ENCODE peak calls at places on chromosomes 7 and 10, in six cellular contexts. One of them, this sample, is unnamed.

GRCh38 chr7:139699640-139700504 is 77.9 kb downstream of the HIPK2 start:
- DNase-seq in GM23248: no peak
- DNase-seq in CD8-positive, alpha-beta T cell: no peak
- DNase-seq in heart left ventricle: no peak
- DNase-seq in BE2C: no peak
- DNase-seq in aorta: no peak
- DNase-seq in this sample: no peak

GRCh38 chr10:131946321-131946751 is 35.4 kb downstream of the BNIP3 start:
- DNase-seq in GM23248: peak; percentile 67
- DNase-seq in CD8-positive, alpha-beta T cell: no peak
- DNase-seq in heart left ventricle: no peak
- DNase-seq in BE2C: no peak
- DNase-seq in aorta: no peak
- DNase-seq in this sample: no peak

GRCh38 chr10:131874991-131875451 is 25.8 kb upstream of the PPP2R2D start:
- DNase-seq in GM23248: peak; percentile 89
- DNase-seq in CD8-positive, alpha-beta T cell: no peak
- DNase-seq in heart left ventricle: peak; percentile 76
- DNase-seq in BE2C: peak; percentile 76
- DNase-seq in aorta: peak; percentile 75
- DNase-seq in this sample: peak; percentile 75

GRCh38 chr7:83355143-83355542 is 192.5 kb upstream of the PCLO start:
- DNase-seq in GM23248: peak; percentile 10
- DNase-seq in CD8-positive, alpha-beta T cell: no peak
- DNase-seq in heart left ventricle: no peak
- DNase-seq in BE2C: no peak
- DNase-seq in aorta: no peak
- DNase-seq in this sample: no peak

GRCh38 chr7:141593134-141593533 is 41.9 kb downstream of the AGK start:
- DNase-seq in GM23248: peak; percentile 74
- DNase-seq in CD8-positive, alpha-beta T cell: no peak
- DNase-seq in heart left ventricle: no peak
- DNase-seq in BE2C: peak; percentile 34
- DNase-seq in aorta: no peak
- DNase-seq in this sample: no peak

GRCh38 chr7:122886357-122887081 is at the start of gene CADPS2:
- DNase-seq in GM23248: peak; percentile 81
- DNase-seq in CD8-positive, alpha-beta T cell: no peak
- DNase-seq in heart left ventricle: peak; percentile 88
- DNase-seq in BE2C: peak; percentile 53
- DNase-seq in aorta: peak; percentile 86
- DNase-seq in this sample: no peak

GRCh38 chr10:100970914-100971811 is 1.9 kb downstream of the SEMA4G start:
- DNase-seq in GM23248: no peak
- DNase-seq in CD8-positive, alpha-beta T cell: no peak
- DNase-seq in heart left ventricle: no peak
- DNase-seq in BE2C: no peak
- DNase-seq in aorta: no peak
- DNase-seq in this sample: no peak

GRCh38 chr10:29830526-29831512 is 196.0 kb upstream of the SVIL start:
- DNase-seq in GM23248: no peak
- DNase-seq in CD8-positive, alpha-beta T cell: no peak
- DNase-seq in heart left ventricle: no peak
- DNase-seq in BE2C: no peak
- DNase-seq in aorta: no peak
- DNase-seq in this sample: no peak

GRCh38 chr10:118754132-118754555 is 626 bp downstream of the CACUL1 start:
- DNase-seq in GM23248: peak; percentile 63
- DNase-seq in CD8-positive, alpha-beta T cell: peak; percentile 5
- DNase-seq in heart left ventricle: peak; percentile 40
- DNase-seq in BE2C: peak; percentile 52
- DNase-seq in aorta: peak; percentile 62
- DNase-seq in this sample: peak; percentile 61

GRCh38 chr10:100470367-100470766 is 7.6 kb downstream of the WNT8B start:
- DNase-seq in GM23248: peak; percentile 55
- DNase-seq in CD8-positive, alpha-beta T cell: no peak
- DNase-seq in heart left ventricle: no peak
- DNase-seq in BE2C: no peak
- DNase-seq in aorta: no peak
- DNase-seq in this sample: peak; percentile 57

GRCh38 chr10:11125004-11125403 is 107.3 kb downstream of the CELF2 start:
- DNase-seq in GM23248: no peak
- DNase-seq in CD8-positive, alpha-beta T cell: no peak
- DNase-seq in heart left ventricle: no peak
- DNase-seq in BE2C: no peak
- DNase-seq in aorta: no peak
- DNase-seq in this sample: no peak

GRCh38 chr10:35268323-35268722 is 68.0 kb upstream of the CCNY start:
- DNase-seq in GM23248: no peak
- DNase-seq in CD8-positive, alpha-beta T cell: no peak
- DNase-seq in heart left ventricle: no peak
- DNase-seq in BE2C: no peak
- DNase-seq in aorta: no peak
- DNase-seq in this sample: no peak

GRCh38 chr10:56973766-56974165 is 612.7 kb upstream of the ZWINT start:
- DNase-seq in GM23248: no peak
- DNase-seq in CD8-positive, alpha-beta T cell: no peak
- DNase-seq in heart left ventricle: no peak
- DNase-seq in BE2C: no peak
- DNase-seq in aorta: no peak
- DNase-seq in this sample: no peak

GRCh38 chr7:48113270-48113669 is 24.2 kb downstream of the UPP1 start:
- DNase-seq in GM23248: no peak
- DNase-seq in CD8-positive, alpha-beta T cell: no peak
- DNase-seq in heart left ventricle: no peak
- DNase-seq in BE2C: no peak
- DNase-seq in aorta: no peak
- DNase-seq in this sample: no peak

GRCh38 chr10:84194424-84195043 is at the start of gene CDHR1:
- DNase-seq in GM23248: peak; percentile 50
- DNase-seq in CD8-positive, alpha-beta T cell: peak; percentile 12
- DNase-seq in heart left ventricle: no peak
- DNase-seq in BE2C: peak; percentile 55
- DNase-seq in aorta: no peak
- DNase-seq in this sample: no peak

GRCh38 chr10:64096941-64097340 is 575.7 kb downstream of the REEP3 start:
- DNase-seq in GM23248: no peak
- DNase-seq in CD8-positive, alpha-beta T cell: no peak
- DNase-seq in heart left ventricle: no peak
- DNase-seq in BE2C: no peak
- DNase-seq in aorta: no peak
- DNase-seq in this sample: no peak

GRCh38 chr10:60937784-60938654 is 6.0 kb downstream of the RHOBTB1 start:
- DNase-seq in GM23248: peak; percentile 69
- DNase-seq in CD8-positive, alpha-beta T cell: no peak
- DNase-seq in heart left ventricle: no peak
- DNase-seq in BE2C: no peak
- DNase-seq in aorta: no peak
- DNase-seq in this sample: no peak

GRCh38 chr10:48976208-48976607 is 36.6 kb upstream of the LRRC18 start:
- DNase-seq in GM23248: peak; percentile 37
- DNase-seq in CD8-positive, alpha-beta T cell: no peak
- DNase-seq in heart left ventricle: no peak
- DNase-seq in BE2C: peak; percentile 20
- DNase-seq in aorta: no peak
- DNase-seq in this sample: peak; percentile 64

GRCh38 chr7:134729895-134730294 is 49.5 kb upstream of the CALD1 start:
- DNase-seq in GM23248: no peak
- DNase-seq in CD8-positive, alpha-beta T cell: no peak
- DNase-seq in heart left ventricle: no peak
- DNase-seq in BE2C: no peak
- DNase-seq in aorta: no peak
- DNase-seq in this sample: no peak

GRCh38 chr10:113268186-113268585 is 284.7 kb upstream of the HABP2 start:
- DNase-seq in GM23248: peak; percentile 80
- DNase-seq in CD8-positive, alpha-beta T cell: no peak
- DNase-seq in heart left ventricle: no peak
- DNase-seq in BE2C: no peak
- DNase-seq in aorta: no peak
- DNase-seq in this sample: no peak

GRCh38 chr7:157683251-157684156 is 346.7 kb downstream of the DNAJB6 start:
- DNase-seq in GM23248: no peak
- DNase-seq in CD8-positive, alpha-beta T cell: no peak
- DNase-seq in heart left ventricle: no peak
- DNase-seq in BE2C: no peak
- DNase-seq in aorta: no peak
- DNase-seq in this sample: no peak

GRCh38 chr7:157685430-157686284 is 348.9 kb downstream of the DNAJB6 start:
- DNase-seq in GM23248: no peak
- DNase-seq in CD8-positive, alpha-beta T cell: no peak
- DNase-seq in heart left ventricle: no peak
- DNase-seq in BE2C: no peak
- DNase-seq in aorta: no peak
- DNase-seq in this sample: no peak

GRCh38 chr7:157682946-157683239 is 346.1 kb downstream of the DNAJB6 start:
- DNase-seq in GM23248: no peak
- DNase-seq in CD8-positive, alpha-beta T cell: no peak
- DNase-seq in heart left ventricle: no peak
- DNase-seq in BE2C: no peak
- DNase-seq in aorta: no peak
- DNase-seq in this sample: no peak

GRCh38 chr7:157684596-157685429 is 348.0 kb downstream of the DNAJB6 start:
- DNase-seq in GM23248: no peak
- DNase-seq in CD8-positive, alpha-beta T cell: no peak
- DNase-seq in heart left ventricle: no peak
- DNase-seq in BE2C: no peak
- DNase-seq in aorta: no peak
- DNase-seq in this sample: no peak

DNA sequence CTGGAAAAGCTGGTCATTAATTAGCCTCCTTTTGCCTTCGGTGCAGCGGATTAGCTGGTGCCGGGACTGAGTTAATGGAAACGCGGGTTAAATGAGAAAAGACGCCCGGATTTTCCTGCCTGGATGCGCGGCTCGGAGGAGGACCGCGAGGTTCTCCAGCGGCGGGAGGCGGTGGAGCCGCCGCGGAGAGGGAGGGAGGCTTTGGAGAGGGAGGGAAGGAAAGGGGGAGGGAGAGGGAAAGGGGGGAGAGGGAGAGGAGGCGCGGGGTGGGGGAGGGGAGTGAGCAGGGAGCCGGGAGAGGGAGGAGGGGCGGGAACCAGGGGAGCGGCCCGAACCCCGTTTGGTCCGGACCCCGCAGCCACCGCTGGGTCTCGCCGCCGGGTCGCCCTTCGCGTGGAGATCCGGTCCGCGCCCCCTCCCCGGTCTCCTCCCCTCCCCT is 347.4 kb downstream of the DNAJB6 start:
- DNase-seq in GM23248: no peak
- DNase-seq in CD8-positive, alpha-beta T cell: no peak
- DNase-seq in heart left ventricle: no peak
- DNase-seq in BE2C: no peak
- DNase-seq in aorta: no peak
- DNase-seq in this sample: no peak
- H3K4me3 ChIP-seq in GM23248: no peak overlapping the region
- H3K4me3 ChIP-seq in CD8-positive, alpha-beta T cell: no peak overlapping the region
- H3K4me3 ChIP-seq in heart left ventricle: peak overlapping the region; percentile 16
- H3K4me3 ChIP-seq in BE2C: no peak overlapping the region
- H3K4me3 ChIP-seq in aorta: no peak overlapping the region
- H3K4me3 ChIP-seq in this sample: no peak overlapping the region

DNA sequence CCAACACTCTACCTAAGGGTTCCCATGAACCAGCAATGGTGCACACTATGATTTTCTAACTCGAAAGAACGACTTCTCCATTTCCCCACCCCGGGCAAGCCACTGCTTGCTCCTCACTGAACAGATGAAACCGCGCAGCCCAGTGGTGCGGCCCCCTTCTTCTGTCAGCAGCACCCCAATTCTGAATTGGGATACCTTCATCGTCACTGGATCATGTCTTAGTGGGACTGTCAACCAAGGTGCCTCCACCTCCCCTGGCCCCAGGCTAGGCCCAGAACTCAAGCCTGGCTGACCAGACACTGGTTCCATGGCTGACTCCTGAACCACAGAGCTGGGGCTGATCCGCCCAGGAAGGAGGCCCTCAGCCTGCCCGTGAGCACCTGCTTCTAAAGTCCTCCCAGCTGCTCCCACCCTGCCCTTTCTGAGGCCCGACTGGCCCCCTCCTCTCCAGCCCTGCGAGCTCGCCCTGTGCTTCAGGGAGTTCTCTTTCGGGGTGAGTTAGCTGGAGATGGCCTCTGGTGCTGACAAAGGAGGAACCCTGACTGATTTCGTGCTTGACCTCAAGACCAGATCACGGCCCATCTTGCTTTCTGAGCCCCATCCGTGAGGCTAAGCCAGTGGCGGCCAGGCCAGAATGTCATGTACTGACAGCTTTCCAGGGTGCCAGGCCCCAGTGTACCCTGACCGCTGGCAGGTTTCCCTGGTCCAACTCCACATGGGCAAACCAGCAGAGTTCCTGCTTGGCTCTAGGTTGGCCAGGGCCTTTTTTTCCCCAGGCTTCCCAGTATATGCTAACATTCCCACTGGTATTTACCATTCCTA is 44.5 kb downstream of the FAM53B start:
- DNase-seq in GM23248: no peak
- DNase-seq in CD8-positive, alpha-beta T cell: no peak
- DNase-seq in heart left ventricle: peak; percentile 77
- DNase-seq in BE2C: no peak
- DNase-seq in aorta: peak; percentile 46
- DNase-seq in this sample: no peak
- H3K4me1 ChIP-seq in GM23248: no peaks in the 10 kb centered on the region
- H3K4me1 ChIP-seq in CD8-positive, alpha-beta T cell: peaks cover 92% of the 10 kb centered on the region
- H3K4me1 ChIP-seq in heart left ventricle: peaks cover 81% of the 10 kb centered on the region
- H3K4me1 ChIP-seq in BE2C: no peaks in the 10 kb centered on the region
- H3K4me1 ChIP-seq in aorta: peaks cover 4% of the 10 kb centered on the region
- H3K4me1 ChIP-seq in this sample: no peaks in the 10 kb centered on the region

DNA sequence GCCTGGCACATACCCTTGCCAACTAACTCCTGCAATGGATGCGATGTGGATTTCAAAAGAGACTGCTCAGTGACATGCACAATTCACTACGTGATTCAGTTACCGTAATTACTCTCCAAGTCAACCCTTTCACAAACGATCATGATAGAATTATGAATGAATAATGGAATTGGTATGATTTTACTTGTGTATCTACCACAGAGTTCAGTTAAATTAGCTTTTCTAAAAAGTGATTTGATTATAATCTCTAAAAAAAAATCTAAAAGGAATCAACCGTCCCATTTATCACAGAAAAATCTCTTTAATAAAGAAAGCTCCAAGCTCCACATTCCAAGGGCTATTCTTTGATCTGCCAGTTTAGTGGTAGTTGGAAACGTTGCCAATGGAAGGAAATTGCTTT is 30.4 kb upstream of the RSU1 start:
- DNase-seq in GM23248: peak; percentile 87
- DNase-seq in CD8-positive, alpha-beta T cell: no peak
- DNase-seq in heart left ventricle: no peak
- DNase-seq in BE2C: no peak
- DNase-seq in aorta: no peak
- DNase-seq in this sample: no peak
- H3K4me3 ChIP-seq in GM23248: peak overlapping the region; percentile 29
- H3K4me3 ChIP-seq in CD8-positive, alpha-beta T cell: no peak overlapping the region
- H3K4me3 ChIP-seq in heart left ventricle: no peak overlapping the region
- H3K4me3 ChIP-seq in BE2C: no peak overlapping the region
- H3K4me3 ChIP-seq in aorta: no peak overlapping the region
- H3K4me3 ChIP-seq in this sample: no peak overlapping the region

DNA sequence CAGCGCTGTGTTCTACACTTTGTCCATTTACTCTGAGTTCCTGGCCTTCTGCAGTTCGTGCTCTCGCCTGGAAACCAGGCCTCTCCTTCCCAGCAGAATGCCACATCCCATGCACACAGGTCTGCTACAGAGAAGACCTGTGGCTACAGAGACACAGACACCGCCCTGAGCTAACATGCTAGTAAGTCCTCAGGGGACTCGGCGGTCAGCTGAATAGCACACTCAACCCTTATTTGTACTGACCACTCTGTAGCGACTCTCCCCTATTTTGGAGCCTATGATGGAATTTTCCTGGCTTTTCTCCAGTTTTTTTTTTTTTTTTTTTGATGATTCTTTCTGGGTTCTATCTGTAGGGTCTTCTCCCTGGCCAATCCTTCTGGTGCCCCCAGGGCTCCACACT is 12.8 kb downstream of the CREB3L2 start:
- DNase-seq in GM23248: no peak
- DNase-seq in CD8-positive, alpha-beta T cell: no peak
- DNase-seq in heart left ventricle: no peak
- DNase-seq in BE2C: no peak
- DNase-seq in aorta: no peak
- DNase-seq in this sample: no peak
- H3K4me1 ChIP-seq in GM23248: peaks cover 88% of the 10 kb centered on the region
- H3K4me1 ChIP-seq in CD8-positive, alpha-beta T cell: no peaks in the 10 kb centered on the region
- H3K4me1 ChIP-seq in heart left ventricle: peaks cover 91% of the 10 kb centered on the region
- H3K4me1 ChIP-seq in BE2C: peaks cover 17% of the 10 kb centered on the region
- H3K4me1 ChIP-seq in aorta: peaks cover 25% of the 10 kb centered on the region
- H3K4me1 ChIP-seq in this sample: peaks cover 29% of the 10 kb centered on the region

This sample was measured in SJCRH30.